ENCODE peak calls at places on chromosomes 11 and 22, in eight cellular contexts. One of them, this sample, is unnamed. For H3K9me3, the result is how much of the 10 kb centered on the place peaks cover.

GRCh38 chr11:61827573-61828378 is at the start of gene FADS2:
- DNase-seq in MM.1S: no peak
- DNase-seq in cardiac muscle cell: peak
- DNase-seq in Peyer's patch: peak
- DNase-seq in tibial nerve: peak
- DNase-seq in kidney: peak
- DNase-seq in IMR-90: peak
- DNase-seq in CD4-positive, CD25-positive, alpha-beta regulatory T cell: no peak
- DNase-seq in this sample: peak

GRCh38 chr11:69010964-69011623 is 2.0 kb downstream of the MRGPRF start:
- DNase-seq in tibial nerve: peak
- DNase-seq in IMR-90: peak
- DNase-seq in MM.1S: no peak
- DNase-seq in kidney: peak
- DNase-seq in CD4-positive, CD25-positive, alpha-beta regulatory T cell: no peak
- DNase-seq in Peyer's patch: peak
- DNase-seq in cardiac muscle cell: peak
- DNase-seq in this sample: no peak

GRCh38 chr11:122209619-122210377 is 93.8 kb upstream of the BLID start:
- DNase-seq in kidney: no peak
- DNase-seq in Peyer's patch: no peak
- DNase-seq in CD4-positive, CD25-positive, alpha-beta regulatory T cell: no peak
- DNase-seq in cardiac muscle cell: peak
- DNase-seq in IMR-90: peak
- DNase-seq in tibial nerve: peak
- DNase-seq in MM.1S: no peak
- DNase-seq in this sample: no peak

GRCh38 chr11:133833101-133833898 is 12.0 kb downstream of the SPATA19 start:
- DNase-seq in kidney: no peak
- DNase-seq in CD4-positive, CD25-positive, alpha-beta regulatory T cell: no peak
- DNase-seq in MM.1S: no peak
- DNase-seq in Peyer's patch: no peak
- DNase-seq in IMR-90: no peak
- DNase-seq in tibial nerve: no peak
- DNase-seq in cardiac muscle cell: no peak
- DNase-seq in this sample: no peak

GRCh38 chr11:128860571-128861361 is 6.3 kb downstream of the KCNJ1 start:
- DNase-seq in kidney: no peak
- DNase-seq in tibial nerve: no peak
- DNase-seq in IMR-90: peak
- DNase-seq in CD4-positive, CD25-positive, alpha-beta regulatory T cell: no peak
- DNase-seq in cardiac muscle cell: no peak
- DNase-seq in Peyer's patch: no peak
- DNase-seq in MM.1S: peak
- DNase-seq in this sample: no peak

GRCh38 chr11:77089004-77089545 is 13.6 kb upstream of the OMP start:
- DNase-seq in Peyer's patch: peak
- DNase-seq in IMR-90: no peak
- DNase-seq in MM.1S: no peak
- DNase-seq in kidney: peak
- DNase-seq in cardiac muscle cell: no peak
- DNase-seq in CD4-positive, CD25-positive, alpha-beta regulatory T cell: no peak
- DNase-seq in tibial nerve: no peak
- DNase-seq in this sample: no peak

GRCh38 chr11:2728128-2728662 is 28.4 kb upstream of the KCNQ1OT1 start:
- DNase-seq in kidney: no peak
- DNase-seq in IMR-90: no peak
- DNase-seq in MM.1S: no peak
- DNase-seq in cardiac muscle cell: no peak
- DNase-seq in Peyer's patch: no peak
- DNase-seq in CD4-positive, CD25-positive, alpha-beta regulatory T cell: no peak
- DNase-seq in tibial nerve: no peak
- DNase-seq in this sample: no peak

GRCh38 chr11:44893250-44894216 is 57.1 kb downstream of the TP53I11 start:
- DNase-seq in kidney: no peak
- DNase-seq in IMR-90: no peak
- DNase-seq in tibial nerve: no peak
- DNase-seq in MM.1S: no peak
- DNase-seq in Peyer's patch: no peak
- DNase-seq in cardiac muscle cell: no peak
- DNase-seq in CD4-positive, CD25-positive, alpha-beta regulatory T cell: no peak
- DNase-seq in this sample: no peak

GRCh38 chr11:31805629-31806185 is 5.4 kb downstream of the PAX6 start:
- DNase-seq in CD4-positive, CD25-positive, alpha-beta regulatory T cell: no peak
- DNase-seq in kidney: no peak
- DNase-seq in cardiac muscle cell: no peak
- DNase-seq in MM.1S: no peak
- DNase-seq in Peyer's patch: peak
- DNase-seq in tibial nerve: peak
- DNase-seq in IMR-90: no peak
- DNase-seq in this sample: no peak

GRCh38 chr11:31805037-31805628 is 6.0 kb downstream of the PAX6 start:
- DNase-seq in MM.1S: no peak
- DNase-seq in cardiac muscle cell: no peak
- DNase-seq in CD4-positive, CD25-positive, alpha-beta regulatory T cell: no peak
- DNase-seq in IMR-90: no peak
- DNase-seq in tibial nerve: no peak
- DNase-seq in kidney: peak
- DNase-seq in Peyer's patch: peak
- DNase-seq in this sample: no peak

GRCh38 chr11:31803813-31804438 is 7.2 kb downstream of the PAX6 start:
- DNase-seq in tibial nerve: peak
- DNase-seq in IMR-90: no peak
- DNase-seq in kidney: no peak
- DNase-seq in CD4-positive, CD25-positive, alpha-beta regulatory T cell: no peak
- DNase-seq in MM.1S: no peak
- DNase-seq in cardiac muscle cell: no peak
- DNase-seq in Peyer's patch: no peak
- DNase-seq in this sample: no peak

GRCh38 chr11:31802990-31803812 is 7.9 kb downstream of the PAX6 start:
- DNase-seq in tibial nerve: no peak
- DNase-seq in cardiac muscle cell: no peak
- DNase-seq in IMR-90: no peak
- DNase-seq in MM.1S: no peak
- DNase-seq in CD4-positive, CD25-positive, alpha-beta regulatory T cell: no peak
- DNase-seq in kidney: no peak
- DNase-seq in Peyer's patch: no peak
- DNase-seq in this sample: no peak

GRCh38 chr11:31804439-31805036 is 6.6 kb downstream of the PAX6 start:
- DNase-seq in tibial nerve: peak
- DNase-seq in Peyer's patch: peak
- DNase-seq in kidney: peak
- DNase-seq in IMR-90: no peak
- DNase-seq in MM.1S: no peak
- DNase-seq in cardiac muscle cell: no peak
- DNase-seq in CD4-positive, CD25-positive, alpha-beta regulatory T cell: no peak
- DNase-seq in this sample: no peak
- H3K9me3 ChIP-seq in tibial nerve: under half
- H3K9me3 ChIP-seq in Peyer's patch: under half
- H3K9me3 ChIP-seq in kidney: under half
- H3K9me3 ChIP-seq in IMR-90: under half
- H3K9me3 ChIP-seq in MM.1S: under half
- H3K9me3 ChIP-seq in cardiac muscle cell: under half
- H3K9me3 ChIP-seq in CD4-positive, CD25-positive, alpha-beta regulatory T cell: under half
- H3K9me3 ChIP-seq in this sample: under half

GRCh38 chr11:13902456-13902855 is 60.1 kb upstream of the SPON1 start:
- DNase-seq in IMR-90: no peak
- DNase-seq in kidney: no peak
- DNase-seq in tibial nerve: no peak
- DNase-seq in CD4-positive, CD25-positive, alpha-beta regulatory T cell: no peak
- DNase-seq in Peyer's patch: no peak
- DNase-seq in cardiac muscle cell: no peak
- DNase-seq in MM.1S: no peak
- DNase-seq in this sample: no peak

DNA sequence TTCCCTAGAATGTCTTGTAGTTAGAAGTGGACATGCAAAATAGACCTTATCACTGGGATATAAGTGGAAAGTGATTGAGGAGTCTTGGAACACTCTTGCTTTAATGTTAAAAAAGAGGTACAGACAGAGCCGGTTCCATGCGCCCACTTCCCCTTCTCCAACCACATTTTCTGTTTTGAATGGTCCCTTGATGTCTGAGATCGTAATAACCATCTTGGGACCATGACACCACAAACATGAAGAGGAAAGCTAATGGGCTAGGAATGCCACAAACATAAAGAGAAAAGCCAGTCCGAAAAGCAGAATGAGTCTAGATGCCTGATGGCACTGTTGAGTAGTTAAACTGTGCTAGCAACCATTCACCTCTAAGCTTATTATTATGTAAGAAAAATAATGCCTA is 54.8 kb upstream of the SPON1 start:
- DNase-seq in tibial nerve: no peak
- DNase-seq in Peyer's patch: no peak
- DNase-seq in CD4-positive, CD25-positive, alpha-beta regulatory T cell: no peak
- DNase-seq in MM.1S: no peak
- DNase-seq in kidney: no peak
- DNase-seq in IMR-90: no peak
- DNase-seq in cardiac muscle cell: no peak
- DNase-seq in this sample: no peak
- H3K27ac ChIP-seq in tibial nerve: no peak
- H3K27ac ChIP-seq in Peyer's patch: no peak
- H3K27ac ChIP-seq in CD4-positive, CD25-positive, alpha-beta regulatory T cell: no peak
- H3K27ac ChIP-seq in MM.1S: no peak
- H3K27ac ChIP-seq in kidney: no peak
- H3K27ac ChIP-seq in IMR-90: no peak
- H3K27ac ChIP-seq in cardiac muscle cell: no peak
- H3K27ac ChIP-seq in this sample: no peak

GRCh38 chr11:27721505-27722116 is 21.4 kb upstream of the BDNF start:
- DNase-seq in MM.1S: peak
- DNase-seq in Peyer's patch: no peak
- DNase-seq in tibial nerve: no peak
- DNase-seq in IMR-90: no peak
- DNase-seq in cardiac muscle cell: no peak
- DNase-seq in CD4-positive, CD25-positive, alpha-beta regulatory T cell: no peak
- DNase-seq in kidney: no peak
- DNase-seq in this sample: no peak

GRCh38 chr11:27720277-27720830 is 20.1 kb upstream of the BDNF start:
- DNase-seq in CD4-positive, CD25-positive, alpha-beta regulatory T cell: no peak
- DNase-seq in MM.1S: no peak
- DNase-seq in Peyer's patch: no peak
- DNase-seq in kidney: no peak
- DNase-seq in IMR-90: peak
- DNase-seq in cardiac muscle cell: peak
- DNase-seq in tibial nerve: no peak
- DNase-seq in this sample: no peak

GRCh38 chr11:27723685-27724084 is 23.4 kb upstream of the BDNF start:
- DNase-seq in Peyer's patch: no peak
- DNase-seq in CD4-positive, CD25-positive, alpha-beta regulatory T cell: no peak
- DNase-seq in IMR-90: peak
- DNase-seq in kidney: no peak
- DNase-seq in cardiac muscle cell: no peak
- DNase-seq in MM.1S: no peak
- DNase-seq in tibial nerve: no peak
- DNase-seq in this sample: no peak

GRCh38 chr11:27722117-27722844 is 22.0 kb upstream of the BDNF start:
- DNase-seq in Peyer's patch: no peak
- DNase-seq in kidney: peak
- DNase-seq in MM.1S: peak
- DNase-seq in tibial nerve: no peak
- DNase-seq in cardiac muscle cell: peak
- DNase-seq in CD4-positive, CD25-positive, alpha-beta regulatory T cell: no peak
- DNase-seq in IMR-90: peak
- DNase-seq in this sample: no peak

DNA sequence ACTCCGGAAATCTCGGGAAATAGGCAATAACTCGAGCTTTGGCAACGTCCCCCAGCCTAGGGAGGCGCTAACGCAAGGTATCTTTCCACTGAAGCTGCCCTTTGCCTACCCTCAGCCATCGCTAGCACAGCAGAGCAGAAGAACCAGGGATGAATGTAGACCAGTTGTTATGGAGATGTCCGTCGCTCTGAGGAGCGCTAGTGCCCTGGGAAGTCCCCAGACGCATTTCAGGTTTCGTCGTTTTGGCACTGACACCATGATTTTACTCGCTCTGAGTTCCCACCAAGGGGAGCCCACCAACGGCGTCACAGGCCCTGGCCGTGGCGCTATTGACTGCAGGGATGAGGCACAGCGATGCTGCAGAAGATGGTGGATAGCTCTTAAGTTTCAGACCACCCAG is 22.7 kb upstream of the BDNF start:
- DNase-seq in tibial nerve: no peak
- DNase-seq in kidney: no peak
- DNase-seq in IMR-90: no peak
- DNase-seq in CD4-positive, CD25-positive, alpha-beta regulatory T cell: no peak
- DNase-seq in MM.1S: no peak
- DNase-seq in Peyer's patch: no peak
- DNase-seq in cardiac muscle cell: peak
- DNase-seq in this sample: no peak
- H3K4me3 ChIP-seq in tibial nerve: no peak
- H3K4me3 ChIP-seq in kidney: no peak
- H3K4me3 ChIP-seq in IMR-90: peak
- H3K4me3 ChIP-seq in CD4-positive, CD25-positive, alpha-beta regulatory T cell: no peak
- H3K4me3 ChIP-seq in MM.1S: no peak
- H3K4me3 ChIP-seq in Peyer's patch: no peak
- H3K4me3 ChIP-seq in cardiac muscle cell: peak
- H3K4me3 ChIP-seq in this sample: no peak

GRCh38 chr22:49627217-49628181 is 200.2 kb downstream of the BRD1 start:
- DNase-seq in tibial nerve: no peak
- DNase-seq in kidney: peak
- DNase-seq in MM.1S: no peak
- DNase-seq in cardiac muscle cell: no peak
- DNase-seq in CD4-positive, CD25-positive, alpha-beta regulatory T cell: no peak
- DNase-seq in Peyer's patch: no peak
- DNase-seq in IMR-90: no peak
- DNase-seq in this sample: no peak

GRCh38 chr22:49629024-49629570 is 198.6 kb downstream of the BRD1 start:
- DNase-seq in tibial nerve: no peak
- DNase-seq in kidney: no peak
- DNase-seq in CD4-positive, CD25-positive, alpha-beta regulatory T cell: no peak
- DNase-seq in MM.1S: no peak
- DNase-seq in IMR-90: no peak
- DNase-seq in Peyer's patch: no peak
- DNase-seq in cardiac muscle cell: no peak
- DNase-seq in this sample: no peak

GRCh38 chr22:49628351-49629023 is 199.2 kb downstream of the BRD1 start:
- DNase-seq in MM.1S: no peak
- DNase-seq in CD4-positive, CD25-positive, alpha-beta regulatory T cell: no peak
- DNase-seq in tibial nerve: no peak
- DNase-seq in cardiac muscle cell: no peak
- DNase-seq in kidney: peak
- DNase-seq in Peyer's patch: no peak
- DNase-seq in IMR-90: no peak
- DNase-seq in this sample: no peak

GRCh38 chr22:49630448-49630946 is 197.2 kb downstream of the BRD1 start:
- DNase-seq in CD4-positive, CD25-positive, alpha-beta regulatory T cell: no peak
- DNase-seq in tibial nerve: no peak
- DNase-seq in kidney: peak
- DNase-seq in IMR-90: no peak
- DNase-seq in cardiac muscle cell: no peak
- DNase-seq in MM.1S: no peak
- DNase-seq in Peyer's patch: no peak
- DNase-seq in this sample: no peak

DNA sequence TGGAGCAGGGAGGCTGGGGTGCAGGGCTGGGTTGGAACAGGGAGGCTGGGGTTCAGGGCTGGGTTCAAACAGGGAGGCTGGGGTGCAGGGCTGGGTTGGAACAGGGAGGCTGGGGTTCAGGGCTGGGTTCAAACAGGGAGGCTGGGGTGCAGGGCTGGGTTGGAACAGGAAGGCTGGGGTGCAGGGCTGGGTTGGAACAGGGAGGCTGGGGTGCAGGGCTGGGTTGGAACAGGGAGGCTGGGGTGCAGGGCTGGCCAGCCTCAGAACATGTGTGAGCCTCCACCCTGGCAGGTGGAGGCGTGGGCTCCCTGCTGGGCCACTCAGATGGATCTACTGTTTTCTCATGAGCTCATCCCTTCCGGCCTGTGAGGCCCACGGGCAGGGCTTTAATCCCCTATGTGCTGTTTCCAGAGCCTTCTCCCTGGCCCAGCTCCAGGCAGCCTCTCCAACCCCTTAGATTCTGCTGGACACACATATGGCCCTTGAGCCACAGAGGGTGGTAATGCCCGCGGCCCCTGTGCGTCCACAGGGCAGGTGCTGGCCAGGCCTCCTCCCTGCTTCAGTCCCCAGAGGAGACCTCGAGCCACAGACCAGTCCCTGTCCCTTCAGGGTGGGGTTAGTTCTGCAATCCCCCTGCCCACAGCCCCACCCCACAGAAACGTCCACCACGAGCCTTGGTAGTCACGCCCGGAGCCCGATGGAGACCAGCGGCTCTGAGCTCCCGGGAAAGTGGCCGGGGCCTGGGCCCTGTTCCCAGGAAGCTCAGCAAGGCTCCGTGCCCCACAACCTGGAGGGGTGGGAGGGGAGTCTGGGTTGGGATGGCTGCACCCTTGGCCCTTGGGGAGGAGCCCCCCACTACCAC is 197.9 kb downstream of the BRD1 start:
- DNase-seq in IMR-90: no peak
- DNase-seq in MM.1S: no peak
- DNase-seq in cardiac muscle cell: no peak
- DNase-seq in Peyer's patch: no peak
- DNase-seq in CD4-positive, CD25-positive, alpha-beta regulatory T cell: no peak
- DNase-seq in kidney: peak
- DNase-seq in tibial nerve: no peak
- DNase-seq in this sample: no peak
- H3K9me3 ChIP-seq in IMR-90: under half
- H3K9me3 ChIP-seq in MM.1S: under half
- H3K9me3 ChIP-seq in cardiac muscle cell: under half
- H3K9me3 ChIP-seq in Peyer's patch: under half
- H3K9me3 ChIP-seq in CD4-positive, CD25-positive, alpha-beta regulatory T cell: under half
- H3K9me3 ChIP-seq in kidney: under half
- H3K9me3 ChIP-seq in tibial nerve: under half
- H3K9me3 ChIP-seq in this sample: under half